ENCODE peak calls at places on chromosomes 12 and 14, in four cellular contexts. K, O, D and R are unnamed samples.

GRCh38 chr12:121514184-121514742 is 66.6 kb downstream of the KDM2B start:
- DNase-seq in O (no peak), K (no peak), D (no peak), R (no peak)

GRCh38 chr12:22709292-22709691 is 84.3 kb downstream of the ETNK1 start:
- DNase-seq in O (no peak), D (peak), K (no peak), R (no peak)

GRCh38 chr12:112183141-112183581 is 57.8 kb downstream of the TRAFD1 start:
- DNase-seq in D (no peak), K (peak), O (no peak), R (no peak)

GRCh38 chr14:55766071-55766470 is 186.1 kb downstream of the KTN1 start:
- DNase-seq in K (no peak), O (no peak), D (no peak), R (no peak)

GRCh38 chr12:69415471-69416275 is 54.5 kb upstream of the FRS2 start:
- DNase-seq in D (peak), O (peak), K (peak), R (peak)

GRCh38 chr14:20400965-20401593 is 12.2 kb downstream of the TEP1 start:
- DNase-seq in K (peak), D (peak), O (no peak), R (no peak)

GRCh38 chr14:101705733-101706508 is 55.6 kb upstream of the PPP2R5C start:
- DNase-seq in K (peak), O (peak), D (peak), R (peak)

GRCh38 chr12:802242-802995 is 50.0 kb downstream of the WNK1 start:
- DNase-seq in O (no peak), D (no peak), K (no peak), R (no peak)

GRCh38 chr12:124517260-124518050 is 50.0 kb downstream of the NCOR2 start:
- DNase-seq in O (peak), D (peak), K (no peak), R (peak)

GRCh38 chr12:131950182-131950913 is 606 bp downstream of the EP400 start:
- DNase-seq in K (no peak), D (no peak), O (no peak), R (peak)

GRCh38 chr12:121318121-121318520 is 21.6 kb upstream of the CAMKK2 start:
- DNase-seq in O (no peak), D (no peak), K (no peak), R (no peak)

GRCh38 chr14:22113401-22113800 is 439.8 kb upstream of the OR4E1 start:
- DNase-seq in K (no peak), O (no peak), D (no peak), R (no peak)

GRCh38 chr12:75658826-75659823 is 147.7 kb upstream of the KRR1 start:
- DNase-seq in K (peak), O (no peak), D (peak), R (no peak)

GRCh38 chr12:10247659-10248058 is 35.0 kb downstream of the GABARAPL1 start:
- DNase-seq in O (no peak), D (no peak), K (no peak), R (no peak)

GRCh38 chr12:10243803-10244520 is 31.3 kb downstream of the GABARAPL1 start:
- DNase-seq in O (no peak), K (no peak), D (no peak), R (no peak)

GRCh38 chr12:10241276-10241675 is 28.6 kb downstream of the GABARAPL1 start:
- DNase-seq in O (no peak), K (peak), D (no peak), R (no peak)

GRCh38 chr12:10241781-10242180 is 29.1 kb downstream of the GABARAPL1 start:
- DNase-seq in K (no peak), D (no peak), O (no peak), R (no peak)

GRCh38 chr12:10242539-10242938 is 29.9 kb downstream of the GABARAPL1 start:
- DNase-seq in O (no peak), D (no peak), K (no peak), R (no peak)
- H3K4me3 ChIP-seq in O (no peak), D (no peak), K (no peak), R (no peak)

DNA sequence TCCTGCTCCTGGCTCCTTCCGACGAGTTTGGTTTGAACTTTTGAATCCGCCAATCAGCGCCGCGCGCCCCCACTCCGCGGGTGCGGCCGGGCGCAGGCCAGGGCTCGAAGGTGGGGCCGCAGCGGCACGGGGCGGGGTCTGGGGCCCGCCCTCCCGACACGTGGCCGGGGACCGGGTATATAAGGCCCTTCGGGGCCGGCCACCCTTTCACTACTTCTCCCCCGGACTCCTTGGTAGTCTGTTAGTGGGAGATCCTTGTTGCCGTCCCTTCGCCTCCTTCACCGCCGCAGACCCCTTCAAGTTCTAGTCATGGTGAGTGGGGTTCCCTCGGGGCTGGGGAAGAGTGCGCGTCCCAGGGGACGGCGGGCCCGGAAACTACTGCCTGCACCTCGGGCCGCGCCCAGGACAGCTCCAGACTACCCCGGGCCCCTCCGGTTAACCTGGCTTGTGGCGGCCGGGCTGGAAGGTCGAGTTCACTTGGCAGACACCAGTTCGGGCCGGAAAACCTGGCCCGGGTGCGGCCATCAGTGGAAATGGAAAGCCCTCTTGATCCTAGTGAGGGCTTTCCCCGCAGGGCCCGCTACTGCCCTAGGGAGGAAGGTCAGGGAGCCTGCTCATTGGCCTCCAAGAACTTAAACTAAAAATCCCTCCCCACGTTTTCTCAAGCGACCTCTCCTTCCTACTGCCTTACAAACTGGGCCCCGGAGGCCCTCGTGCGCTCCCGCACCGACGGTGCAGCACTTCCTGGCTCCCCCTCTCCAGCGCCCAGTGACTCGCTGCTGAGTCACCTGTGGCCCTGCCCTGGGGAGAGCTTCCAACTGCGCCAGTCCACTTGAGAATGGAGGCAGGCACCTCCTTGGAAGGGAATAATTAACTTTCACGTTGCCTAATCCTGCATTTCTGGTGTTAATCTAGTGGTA is at the start of gene TUBA1C:
- DNase-seq in D (peak), O (peak), K (peak), R (peak)
- H3K4me3 ChIP-seq in D (peak), O (peak), K (peak), R (peak)

DNA sequence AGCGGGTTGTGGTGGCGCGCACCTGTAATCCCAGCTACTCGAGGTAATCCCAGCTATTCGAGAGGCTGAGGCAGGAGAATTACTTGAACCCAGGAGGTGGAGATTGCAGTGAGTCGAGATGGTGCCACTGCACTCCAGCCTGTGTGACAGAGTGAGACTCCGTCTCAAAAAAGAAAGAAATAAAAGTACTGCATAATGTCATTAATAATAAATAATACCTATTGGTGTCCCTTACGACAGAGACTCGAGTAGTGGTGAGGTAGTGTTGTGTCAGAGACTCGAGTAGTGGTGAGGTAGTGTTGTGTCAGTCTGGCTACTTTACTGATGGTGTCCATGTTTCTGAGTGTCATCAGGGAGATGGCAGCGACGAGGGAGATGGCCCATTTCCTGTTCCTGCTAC is 1.3 kb downstream of the GLS2 start:
- DNase-seq in D (no peak), O (no peak), K (no peak), R (no peak)
- H3K4me3 ChIP-seq in D (no peak), O (no peak), K (no peak), R (no peak)

GRCh38 chr14:69547701-69548348 is 26.8 kb downstream of the CCDC177 start:
- DNase-seq in O (no peak), D (no peak), K (peak), R (no peak)
- H3K4me3 ChIP-seq in O (no peak), D (no peak), K (peak), R (no peak)

GRCh38 chr14:100392266-100392850 is 69.2 kb downstream of the SLC25A47 start:
- DNase-seq in D (no peak), K (no peak), O (no peak), R (no peak)

GRCh38 chr14:100396266-100396795 is 73.2 kb downstream of the SLC25A47 start:
- DNase-seq in K (no peak), D (no peak), O (no peak), R (no peak)

GRCh38 chr14:100393906-100394732 is 71.0 kb downstream of the SLC25A47 start:
- DNase-seq in K (no peak), D (no peak), O (no peak), R (no peak)

GRCh38 chr14:100393362-100393761 is 70.2 kb downstream of the SLC25A47 start:
- DNase-seq in D (no peak), K (no peak), O (no peak), R (no peak)

GRCh38 chr14:100394886-100395672 is 71.9 kb downstream of the SLC25A47 start:
- DNase-seq in D (no peak), K (no peak), O (no peak), R (no peak)
- H3K4me3 ChIP-seq in D (no peak), K (no peak), O (no peak), R (no peak)

GRCh38 chr14:77037886-77038511 is 9.5 kb upstream of the IRF2BPL start:
- DNase-seq in K (peak), D (peak), O (peak), R (no peak)
- H3K4me3 ChIP-seq in K (peak), D (peak), O (no peak), R (peak)

GRCh38 chr12:12890815-12891645 is at the start of gene GPRC5A:
- DNase-seq in K (peak), D (peak), O (peak), R (peak)
- H3K4me3 ChIP-seq in K (peak), D (peak), O (peak), R (peak)